ENCODE peak calls at places on chromosomes 2 and 18, in four cellular contexts. Z is GM12878, C is H1, J is SK-N-SH. W is an unnamed sample.

GRCh38 chr2:72605836-72606442 is 219.9 kb downstream of the EXOC6B start:
- DNase-seq in Z (no peak), C (no peak), J (peak; percentile 16), W (peak; percentile 24)

GRCh38 chr2:149715005-149715592 is 127.5 kb upstream of the MMADHC start:
- DNase-seq in Z (no peak), C (peak; percentile 21), J (peak; percentile 14), W (no peak)

GRCh38 chr2:240424341-240425235 is 10.9 kb upstream of the GPC1 start:
- DNase-seq in Z (no peak), C (no peak), J (no peak), W (no peak)

GRCh38 chr2:217099561-217099960 is 239.7 kb upstream of the TNP1 start:
- DNase-seq in Z (no peak), C (no peak), J (no peak), W (no peak)

GRCh38 chr18:6546229-6546628 is 131.5 kb upstream of the L3MBTL4 start:
- DNase-seq in Z (no peak), C (no peak), J (no peak), W (no peak)

GRCh38 chr2:174846218-174846617 is 81.9 kb upstream of the CHRNA1 start:
- DNase-seq in Z (no peak), C (no peak), J (peak; percentile 55), W (no peak)

GRCh38 chr2:96164459-96165184 is 19.4 kb upstream of the DUSP2 start:
- DNase-seq in Z (peak; percentile 96), C (no peak), J (no peak), W (no peak)

GRCh38 chr2:235206399-235206798 is 254.6 kb downstream of the SH3BP4 start:
- DNase-seq in Z (no peak), C (no peak), J (no peak), W (no peak)

GRCh38 chr2:1812926-1813325 is 68.6 kb upstream of the PXDN start:
- DNase-seq in Z (no peak), C (no peak), J (no peak), W (no peak)

GRCh38 chr18:31877900-31878299 is 65.0 kb downstream of the TRAPPC8 start:
- DNase-seq in Z (no peak), C (no peak), J (no peak), W (no peak)

GRCh38 chr2:43082111-43082877 is 144.1 kb downstream of the ZFP36L2 start:
- DNase-seq in Z (no peak), C (no peak), J (peak; percentile 96), W (no peak)

GRCh38 chr2:43284967-43285366 is 58.6 kb upstream of the ZFP36L2 start:
- DNase-seq in Z (no peak), C (no peak), J (no peak), W (no peak)

GRCh38 chr2:210873631-210874030 is 317.2 kb downstream of the CPS1 start:
- DNase-seq in Z (no peak), C (no peak), J (no peak), W (no peak)

GRCh38 chr18:70920840-70921374 is 632.1 kb downstream of the SOCS6 start:
- DNase-seq in Z (no peak), C (no peak), J (no peak), W (no peak)

GRCh38 chr2:33135645-33136044 is 188.9 kb downstream of the LTBP1 start:
- DNase-seq in Z (no peak), C (no peak), J (no peak), W (no peak)

GRCh38 chr2:56168163-56168562 is 15.6 kb upstream of the CCDC85A start:
- DNase-seq in Z (no peak), C (no peak), J (no peak), W (no peak)

GRCh38 chr2:56648802-56649201 is 465.0 kb downstream of the CCDC85A start:
- DNase-seq in Z (no peak), C (no peak), J (no peak), W (no peak)

GRCh38 chr18:10017048-10017447 is 103.2 kb downstream of the VAPA start:
- DNase-seq in Z (no peak), C (no peak), J (no peak), W (no peak)

GRCh38 chr18:43751835-43752234 is 474.5 kb upstream of the SYT4 start:
- DNase-seq in Z (no peak), C (no peak), J (no peak), W (no peak)

GRCh38 chr2:36562245-36562644 is 35.7 kb downstream of the FEZ2 start:
- DNase-seq in Z (no peak), C (no peak), J (no peak), W (no peak)
- TF ChIP-seq NRF1 in Z (no peak), C (no peak), J (no peak), W (no peak)

DNA sequence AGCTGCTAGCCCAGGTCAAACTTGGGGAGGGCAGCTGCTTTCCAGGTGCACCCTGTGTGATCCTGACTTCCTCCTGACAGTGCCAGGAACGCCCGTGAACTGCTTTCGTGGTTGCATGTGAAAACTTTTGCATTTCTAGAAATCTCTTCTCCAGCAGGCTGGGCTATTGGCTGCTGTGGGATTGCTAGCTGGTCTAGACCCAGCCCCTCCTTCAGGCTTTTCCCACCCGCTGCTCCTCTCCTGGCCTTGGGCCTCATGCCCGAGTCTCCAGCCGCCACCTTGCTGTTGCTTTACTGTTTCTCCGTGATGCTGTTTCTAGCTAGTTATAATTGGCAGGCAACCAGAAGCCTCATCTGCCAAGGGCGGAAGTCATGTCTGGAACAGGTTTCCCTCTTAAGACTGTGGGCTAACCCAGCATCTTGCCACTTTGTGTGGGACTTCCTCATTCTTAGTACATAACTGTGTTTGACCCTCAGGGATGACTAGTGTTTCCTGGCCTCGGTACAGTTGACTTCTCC is 27.0 kb upstream of the MGAT4A start:
- DNase-seq in Z (peak; percentile 81), C (no peak), J (no peak), W (no peak)
- TF ChIP-seq NRF1 in Z (no peak), C (no peak), J (no peak), W (no peak)

DNA sequence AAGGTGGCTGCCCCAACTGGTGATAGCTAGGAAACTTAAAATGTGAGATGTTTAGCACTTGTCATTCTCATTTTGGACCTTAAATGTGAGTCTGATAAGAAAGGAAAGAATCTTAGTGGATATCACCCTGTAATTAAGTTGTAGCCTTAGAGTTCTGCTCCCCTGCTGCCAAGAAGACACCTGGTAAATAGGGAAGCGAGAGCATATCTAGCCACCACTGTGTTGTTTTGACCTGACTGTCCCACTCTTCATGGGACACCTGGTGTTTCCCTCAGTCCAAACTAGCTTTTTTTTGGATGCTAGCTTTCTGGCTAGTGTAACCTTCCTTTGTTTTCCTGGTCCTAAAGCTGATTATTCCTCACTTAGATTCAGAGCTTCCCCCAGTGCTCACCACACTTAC is 357.6 kb downstream of the RAD51AP2 start:
- DNase-seq in Z (no peak), C (no peak), J (no peak), W (no peak)
- TF ChIP-seq NRF1 in Z (no peak), C (no peak), J (no peak), W (no peak)

DNA sequence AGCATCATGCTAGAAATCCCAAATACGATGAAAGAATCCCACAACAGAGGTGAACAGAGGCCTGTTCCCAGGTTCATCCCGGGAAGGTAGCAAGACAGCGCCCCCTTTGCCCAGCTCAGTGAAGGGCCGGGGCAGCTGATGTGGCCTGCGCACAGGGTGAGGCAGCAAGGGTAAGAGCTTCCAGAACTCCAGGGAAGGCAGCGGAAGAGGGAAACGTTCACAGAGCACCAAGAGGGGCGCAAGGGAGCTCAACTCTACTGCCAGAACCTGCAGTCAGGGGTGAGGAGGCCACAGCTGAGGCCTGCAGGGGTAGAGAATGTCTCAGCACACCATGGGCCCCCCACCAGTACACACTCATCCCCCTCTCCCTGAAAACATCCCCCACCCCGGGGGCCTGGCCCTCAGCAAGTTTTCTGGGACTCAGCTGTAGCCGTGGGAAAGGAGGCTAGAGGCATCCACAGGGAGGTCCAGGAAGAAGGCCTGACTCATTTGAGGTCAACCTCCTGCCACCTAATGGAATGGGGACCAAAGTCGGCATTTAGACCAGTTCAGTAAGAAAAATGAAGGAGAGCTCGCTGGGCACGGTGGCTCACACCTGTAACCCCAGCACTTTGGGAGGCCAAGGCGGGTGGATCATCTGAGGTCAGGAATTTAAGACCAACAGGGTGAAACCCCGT is 95.6 kb upstream of the ASAP2 start:
- DNase-seq in Z (no peak), C (peak; percentile 67), J (peak; percentile 64), W (no peak)
- TF ChIP-seq NRF1 in Z (no peak), C (no peak), J (no peak), W (no peak)

DNA sequence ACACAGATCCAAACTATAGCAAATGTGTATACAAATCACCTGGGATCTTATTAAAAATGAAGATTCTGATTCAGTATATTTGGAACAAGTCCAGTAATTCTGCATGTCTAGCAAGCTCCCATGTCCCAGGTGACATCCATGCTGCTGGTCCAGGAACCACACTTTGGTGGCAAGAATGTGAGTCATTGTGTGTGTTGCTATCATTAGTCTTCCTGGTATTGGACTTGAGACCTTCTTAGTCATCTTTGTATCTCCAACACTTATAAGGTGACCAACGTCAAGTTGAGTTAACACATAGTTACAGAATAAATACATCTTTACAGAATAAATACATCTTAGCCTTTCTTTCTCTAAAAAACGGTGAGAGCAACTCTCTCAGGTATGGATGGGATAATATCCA is 107.9 kb upstream of the NDUFV2 start:
- DNase-seq in Z (no peak), C (no peak), J (no peak), W (peak; percentile 70)
- TF ChIP-seq NRF1 in Z (no peak), C (no peak), J (no peak), W (no peak)

DNA sequence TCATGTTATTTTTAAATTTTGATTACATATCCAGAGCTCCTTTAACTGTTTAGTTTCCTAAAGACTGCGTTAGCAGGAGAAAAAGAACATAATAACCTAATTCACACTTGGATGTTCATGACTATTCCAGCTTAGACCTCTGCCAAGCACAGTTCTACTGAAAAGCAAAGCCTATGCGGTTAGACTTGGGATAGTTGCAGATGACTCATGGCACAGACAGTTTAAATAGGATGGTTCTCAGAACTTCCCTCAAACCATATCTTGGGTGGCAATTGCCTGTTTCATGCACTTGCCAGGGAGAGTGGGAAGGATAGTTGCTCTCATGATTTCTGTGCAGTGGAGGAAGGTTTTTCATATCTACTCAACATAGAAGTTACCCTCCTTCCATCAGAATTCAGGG is 149.7 kb upstream of the KLHL29 start:
- DNase-seq in Z (no peak), C (no peak), J (no peak), W (no peak)
- TF ChIP-seq NRF1 in Z (no peak), C (no peak), J (no peak), W (no peak)